ENCODE peak calls at places on chromosome 12, in four cellular contexts. A is trophoblast cell, C is mesenchymal stem cell, N is H1. Y is an unnamed sample.
A peak's percentile ranks its signal among the peaks of the same experiment; 100 is the strongest.

GRCh38 chr12:17076335-17076734 is 470.4 kb upstream of the LMO3 start:
- DNase-seq in A (no peak), C (no peak), N (no peak), Y (no peak)

GRCh38 chr12:123384318-123384993 is 524 bp downstream of the KMT5A start:
- DNase-seq in A (no peak), C (peak; percentile 49), N (peak; percentile 56), Y (no peak)

GRCh38 chr12:111420494-111420893 is 14.8 kb downstream of the SH2B3 start:
- DNase-seq in A (no peak), C (no peak), N (no peak), Y (no peak)

GRCh38 chr12:116971222-116971621 is 60.5 kb downstream of the FBXW8 start:
- DNase-seq in A (no peak), C (no peak), N (no peak), Y (no peak)

GRCh38 chr12:64663019-64663418 is 52.7 kb downstream of the RASSF3 start:
- DNase-seq in A (no peak), C (no peak), N (no peak), Y (no peak)

GRCh38 chr12:74021937-74022336 is 515.7 kb upstream of the ATXN7L3B start:
- DNase-seq in A (peak; percentile 71), C (peak; percentile 71), N (peak; percentile 67), Y (peak; percentile 57)

GRCh38 chr12:56487448-56488040 is 417 bp downstream of the GLS2 start:
- DNase-seq in A (no peak), C (peak; percentile 23), N (peak; percentile 83), Y (no peak)

GRCh38 chr12:68423175-68423574 is 91.0 kb upstream of the MDM1 start:
- DNase-seq in A (no peak), C (no peak), N (no peak), Y (no peak)

GRCh38 chr12:6067152-6067916 is 57.1 kb downstream of the VWF start:
- DNase-seq in A (peak; percentile 60), C (no peak), N (peak; percentile 70), Y (no peak)

GRCh38 chr12:110262442-110263388 is 18.3 kb upstream of the ATP2A2 start:
- DNase-seq in A (no peak), C (peak; percentile 70), N (no peak), Y (no peak)
- H3K4me3 ChIP-seq in A (no peak overlapping the region), C (no peak overlapping the region), N (no peak overlapping the region), Y (no peak overlapping the region)

DNA sequence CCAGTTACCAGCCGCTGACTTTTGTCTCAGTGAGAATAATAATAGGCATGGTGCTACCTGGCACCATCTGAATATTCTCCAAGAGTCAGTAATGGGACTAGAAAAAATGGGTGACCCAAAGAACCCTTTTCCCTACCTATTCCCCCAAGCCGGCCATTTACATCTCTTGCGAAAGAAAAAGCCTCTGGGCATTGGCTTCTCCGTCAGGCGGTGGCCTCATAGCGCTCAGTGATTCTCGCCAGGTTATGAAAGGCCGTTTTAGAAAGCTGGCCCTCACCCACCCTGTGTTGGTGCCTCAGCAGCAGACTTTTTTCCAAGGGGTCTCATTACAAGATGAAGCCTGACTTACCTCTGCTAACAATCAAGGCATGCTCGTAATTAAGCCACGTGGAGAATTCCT is 552 bp upstream of the SLC6A15 start:
- DNase-seq in A (peak; percentile 22), C (peak; percentile 62), N (peak; percentile 55), Y (no peak)
- H2BK12ac ChIP-seq in A (no peak overlapping the region), C (peak overlapping the region; percentile 78), N (no peak overlapping the region), Y (no peak overlapping the region)

GRCh38 chr12:106096376-106096775 is 42.4 kb downstream of the NUAK1 start:
- DNase-seq in A (no peak), C (no peak), N (no peak), Y (no peak)

GRCh38 chr12:106090586-106091411 is 48.0 kb downstream of the NUAK1 start:
- DNase-seq in A (no peak), C (peak; percentile 94), N (no peak), Y (no peak)

GRCh38 chr12:106094304-106094703 is 44.5 kb downstream of the NUAK1 start:
- DNase-seq in A (no peak), C (no peak), N (no peak), Y (no peak)

GRCh38 chr12:106091421-106091820 is 47.3 kb downstream of the NUAK1 start:
- DNase-seq in A (no peak), C (no peak), N (no peak), Y (no peak)

GRCh38 chr12:106093246-106093645 is 45.5 kb downstream of the NUAK1 start:
- DNase-seq in A (no peak), C (peak; percentile 63), N (no peak), Y (no peak)
- H3K4ac ChIP-seq in A (peak overlapping the region; percentile 33), C (no peak overlapping the region), N (no peak overlapping the region), Y (no peak overlapping the region)

GRCh38 chr12:13864081-13864673 is 117.2 kb downstream of the GRIN2B start:
- DNase-seq in A (peak; percentile 67), C (peak; percentile 12), N (peak; percentile 84), Y (peak; percentile 57)
- H3K4me3 ChIP-seq in A (no peak overlapping the region), C (no peak overlapping the region), N (no peak overlapping the region), Y (no peak overlapping the region)

GRCh38 chr12:61880186-61880585 is 380.0 kb upstream of the USP15 start:
- DNase-seq in A (no peak), C (no peak), N (no peak), Y (no peak)

DNA sequence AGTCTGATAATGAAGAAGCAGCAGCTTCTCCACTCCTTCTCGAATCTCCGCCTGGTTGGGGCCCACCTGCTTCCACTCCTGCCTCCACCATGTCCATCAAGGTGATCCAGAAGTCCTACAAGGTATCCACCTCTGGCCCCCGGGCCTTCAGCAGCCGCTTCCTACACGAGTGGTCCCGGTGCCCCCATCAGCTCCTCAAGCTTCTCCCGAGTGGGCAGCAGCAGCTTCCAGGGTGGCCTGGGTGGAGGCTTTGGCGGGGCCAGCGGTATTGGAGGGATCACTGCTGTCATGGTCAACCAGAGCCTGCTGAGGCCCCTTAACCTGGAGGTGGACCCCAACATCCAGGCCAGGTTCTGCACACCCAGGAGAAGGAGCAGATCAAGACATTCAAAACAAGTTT is 381.0 kb upstream of the USP15 start:
- DNase-seq in A (no peak), C (no peak), N (no peak), Y (no peak)
- H2BK12ac ChIP-seq in A (no peak overlapping the region), C (no peak overlapping the region), N (no peak overlapping the region), Y (no peak overlapping the region)

GRCh38 chr12:62861586-62861985 is 73.4 kb downstream of the PPM1H start:
- DNase-seq in A (no peak), C (no peak), N (no peak), Y (no peak)
- H3K4ac ChIP-seq in A (no peak overlapping the region), C (no peak overlapping the region), N (no peak overlapping the region), Y (no peak overlapping the region)

DNA sequence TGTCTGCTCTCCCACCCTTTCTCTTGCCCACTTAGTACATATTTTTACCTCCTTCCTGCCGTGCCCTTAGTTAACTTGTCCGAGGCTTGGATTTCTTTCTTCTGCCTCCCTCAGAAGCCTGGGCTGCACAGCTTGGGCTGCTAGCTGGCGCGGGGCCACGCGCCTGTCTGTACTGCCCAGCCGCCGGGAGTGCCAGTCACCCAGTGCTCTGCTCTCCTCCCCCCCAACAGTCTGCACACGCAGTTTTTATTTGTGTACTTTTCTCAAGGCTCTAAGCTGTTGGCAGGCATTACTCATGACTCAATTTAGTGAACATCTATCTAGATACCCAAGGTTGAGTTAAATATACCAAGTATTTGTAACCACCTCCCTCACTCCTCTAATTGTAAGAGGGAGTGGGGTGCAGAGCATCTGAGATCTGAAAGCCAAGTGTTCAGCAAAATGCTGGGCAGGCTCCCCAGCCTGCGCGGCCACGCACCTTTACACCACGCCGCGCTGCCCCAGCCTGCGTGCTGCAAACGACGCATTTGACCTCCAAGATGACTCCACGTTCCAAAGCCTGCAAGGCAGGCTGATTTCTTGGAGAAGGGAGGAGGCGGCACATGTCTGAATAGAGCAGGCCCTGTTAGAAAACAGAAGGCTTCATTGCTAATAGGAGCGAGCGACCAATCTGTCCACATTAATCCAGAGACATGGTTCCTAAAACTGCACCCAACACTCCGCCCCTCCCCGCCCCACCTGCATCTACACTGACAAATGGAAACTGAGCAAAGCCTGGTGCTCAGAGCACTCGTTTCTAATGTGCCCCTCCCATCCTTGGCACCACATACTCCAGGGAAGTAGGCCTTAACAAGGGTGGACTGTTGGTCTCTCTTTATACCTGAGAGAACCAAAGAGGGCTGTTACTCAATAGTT is 18.2 kb upstream of the CACNA2D4 start:
- DNase-seq in A (no peak), C (peak; percentile 38), N (peak; percentile 36), Y (no peak)
- H3K4me3 ChIP-seq in A (no peak overlapping the region), C (no peak overlapping the region), N (no peak overlapping the region), Y (no peak overlapping the region)

GRCh38 chr12:48106574-48107251 is 834 bp upstream of the SENP1 start:
- DNase-seq in A (no peak), C (no peak), N (no peak), Y (no peak)

GRCh38 chr12:48105321-48105866 is 485 bp downstream of the SENP1 start:
- DNase-seq in A (peak; percentile 19), C (no peak), N (no peak), Y (no peak)

GRCh38 chr12:48104531-48104930 is 1.3 kb downstream of the SENP1 start:
- DNase-seq in A (peak; percentile 10), C (no peak), N (no peak), Y (no peak)

GRCh38 chr12:48107252-48107613 is 1.4 kb upstream of the SENP1 start:
- DNase-seq in A (no peak), C (no peak), N (no peak), Y (no peak)

GRCh38 chr12:48105867-48106563 is at the start of gene SENP1:
- DNase-seq in A (peak; percentile 78), C (peak; percentile 89), N (peak; percentile 94), Y (peak; percentile 83)
- H2BK12ac ChIP-seq in A (no peak within 1 kb of the TSS), C (peak within 1 kb of the TSS; percentile 49), N (peak within 1 kb of the TSS; percentile 29), Y (no peak within 1 kb of the TSS)

GRCh38 chr12:12786716-12787601 is 1.5 kb downstream of the APOLD1 start:
- DNase-seq in A (peak; percentile 90), C (peak; percentile 83), N (peak; percentile 73), Y (peak; percentile 40)
- H3K4ac ChIP-seq in A (peak overlapping the region; percentile 53), C (peak overlapping the region; percentile 97), N (peak overlapping the region; percentile 12), Y (peak overlapping the region; percentile 91)

GRCh38 chr12:104290320-104290719 is 13.2 kb upstream of the EID3 start:
- DNase-seq in A (no peak), C (no peak), N (no peak), Y (no peak)
- H3K4me3 ChIP-seq in A (no peak overlapping the region), C (no peak overlapping the region), N (no peak overlapping the region), Y (no peak overlapping the region)

Y was measured in neuronal stem cell.